ENCODE peak calls at places on chromosomes 16 and 17, in five cellular contexts. R is progenitor cell of endocrine pancreas; Q is fibroblast of pulmonary artery; D is CD8-positive, alpha-beta T cell; E is EL. N is an unnamed sample.

GRCh38 chr16:88454315-88455057 is 1.4 kb downstream of the ZFPM1 start:
- DNase-seq in R (no peak), Q (no peak), D (peak; percentile 53), E (peak; percentile 34), N (no peak)

GRCh38 chr16:85084841-85085535 is 27.3 kb downstream of the CIBAR2 start:
- DNase-seq in R (no peak), Q (no peak), D (no peak), E (no peak), N (no peak)

GRCh38 chr16:14409563-14409962 is 220.5 kb downstream of the PARN start:
- DNase-seq in R (no peak), Q (peak; percentile 88), D (no peak), E (peak; percentile 96), N (no peak)

GRCh38 chr16:86392751-86393150 is 117.6 kb upstream of the FOXF1 start:
- DNase-seq in R (no peak), Q (no peak), D (no peak), E (peak; percentile 73), N (no peak)

GRCh38 chr17:37177234-37177633 is 198.6 kb upstream of the C17orf78 start:
- DNase-seq in R (no peak), Q (no peak), D (no peak), E (no peak), N (no peak)

GRCh38 chr17:74632196-74632540 is 8.6 kb upstream of the CD300E start:
- DNase-seq in R (no peak), Q (no peak), D (no peak), E (no peak), N (no peak)

GRCh38 chr17:20996724-20997615 is 45.8 kb downstream of the USP22 start:
- DNase-seq in R (no peak), Q (no peak), D (no peak), E (no peak), N (no peak)

GRCh38 chr16:56356276-56357241 is 68.8 kb downstream of the AMFR start:
- DNase-seq in R (peak; percentile 69), Q (peak; percentile 89), D (peak; percentile 55), E (peak; percentile 87), N (peak; percentile 87)

GRCh38 chr17:2170023-2170422 is 115.1 kb downstream of the HIC1 start:
- DNase-seq in R (no peak), Q (no peak), D (no peak), E (no peak), N (peak; percentile 31)

GRCh38 chr17:43588664-43589435 is 42.7 kb upstream of the ETV4 start:
- DNase-seq in R (no peak), Q (no peak), D (no peak), E (no peak), N (no peak)

GRCh38 chr17:18184143-18185007 is 747 bp downstream of the ALKBH5 start:
- DNase-seq in R (no peak), Q (peak; percentile 33), D (peak; percentile 89), E (peak; percentile 51), N (peak; percentile 73)

GRCh38 chr17:48878920-48879898 is 13.4 kb upstream of the ATP5MC1 start:
- DNase-seq in R (peak; percentile 14), Q (peak; percentile 83), D (peak; percentile 66), E (peak; percentile 68), N (peak; percentile 61)

GRCh38 chr17:19019041-19019941 is 14.7 kb upstream of the FAM83G start:
- DNase-seq in R (no peak), Q (no peak), D (no peak), E (no peak), N (no peak)

GRCh38 chr16:12538667-12539081 is 265.0 kb downstream of the CPPED1 start:
- DNase-seq in R (no peak), Q (no peak), D (no peak), E (no peak), N (no peak)

GRCh38 chr17:43360376-43360738 is 38.4 kb upstream of the ARL4D start:
- DNase-seq in R (no peak), Q (peak; percentile 88), D (peak; percentile 88), E (no peak), N (peak; percentile 51)

GRCh38 chr16:19419691-19420060 is 2.0 kb downstream of the TMC5 start:
- DNase-seq in R (no peak), Q (no peak), D (no peak), E (peak; percentile 28), N (no peak)

GRCh38 chr17:80770881-80771611 is 220.6 kb upstream of the CHMP6 start:
- DNase-seq in R (no peak), Q (no peak), D (no peak), E (no peak), N (no peak)

GRCh38 chr17:50845260-50846147 is 10.1 kb downstream of the WFIKKN2 start:
- DNase-seq in R (no peak), Q (no peak), D (no peak), E (peak; percentile 65), N (no peak)

GRCh38 chr16:3482659-3483241 is 12.5 kb downstream of the C16orf90 start:
- DNase-seq in R (no peak), Q (no peak), D (no peak), E (no peak), N (no peak)

GRCh38 chr16:31458073-31458834 is 1.0 kb upstream of the ARMC5 start:
- DNase-seq in R (no peak), Q (peak; percentile 46), D (peak; percentile 80), E (peak; percentile 61), N (peak; percentile 52)

GRCh38 chr16:72722552-72722951 is 325.4 kb downstream of the ZFHX3 start:
- DNase-seq in R (no peak), Q (no peak), D (no peak), E (no peak), N (no peak)

GRCh38 chr16:27365142-27366089 is 36.6 kb upstream of the IL21R start:
- DNase-seq in R (no peak), Q (peak; percentile 29), D (no peak), E (peak; percentile 73), N (no peak)

GRCh38 chr16:76071690-76072089 is 205.5 kb upstream of the CNTNAP4 start:
- DNase-seq in R (no peak), Q (no peak), D (no peak), E (no peak), N (no peak)

GRCh38 chr16:2335286-2335895 is 5.1 kb downstream of the ABCA3 start:
- DNase-seq in R (no peak), Q (no peak), D (no peak), E (no peak), N (no peak)

GRCh38 chr17:68029512-68030215 is 5.9 kb upstream of the KPNA2 start:
- DNase-seq in R (no peak), Q (no peak), D (no peak), E (no peak), N (no peak)

GRCh38 chr17:82698974-82699442 is 510 bp upstream of the RAB40B start:
- DNase-seq in R (no peak), Q (peak; percentile 16), D (no peak), E (no peak), N (no peak)

GRCh38 chr16:50152386-50152806 is 710 bp upstream of the TENT4B start:
- DNase-seq in R (no peak), Q (peak; percentile 33), D (peak; percentile 80), E (peak; percentile 47), N (no peak)

GRCh38 chr17:12312692-12313091 is 292.0 kb downstream of the MAP2K4 start:
- DNase-seq in R (no peak), Q (no peak), D (no peak), E (no peak), N (no peak)

GRCh38 chr16:85822145-85822544 is 22.6 kb downstream of the COX4I1 start:
- DNase-seq in R (no peak), Q (no peak), D (no peak), E (no peak), N (no peak)

GRCh38 chr17:70642059-70642458 is 472.7 kb downstream of the KCNJ2 start:
- DNase-seq in R (no peak), Q (no peak), D (no peak), E (no peak), N (no peak)

GRCh38 chr16:71912483-71912882 is 17.2 kb downstream of the IST1 start:
- DNase-seq in R (no peak), Q (no peak), D (no peak), E (no peak), N (no peak)

GRCh38 chr16:85520853-85521736 is 92.0 kb upstream of the GSE1 start:
- DNase-seq in R (peak; percentile 58), Q (no peak), D (no peak), E (no peak), N (no peak)

GRCh38 chr16:83930730-83931500 is 22.1 kb upstream of the OSGIN1 start:
- DNase-seq in R (no peak), Q (no peak), D (no peak), E (no peak), N (no peak)

GRCh38 chr16:7452090-7452489 is 119.4 kb downstream of the RBFOX1 start:
- DNase-seq in R (no peak), Q (no peak), D (no peak), E (no peak), N (no peak)

GRCh38 chr17:34386925-34387550 is 24.0 kb upstream of the CCL1 start:
- DNase-seq in R (no peak), Q (peak; percentile 62), D (no peak), E (peak; percentile 45), N (no peak)

GRCh38 chr16:47574091-47575054 is 113.2 kb downstream of the PHKB start:
- DNase-seq in R (no peak), Q (peak; percentile 50), D (no peak), E (peak; percentile 37), N (peak; percentile 5)

GRCh38 chr16:51430716-51431369 is 279.8 kb upstream of the SALL1 start:
- DNase-seq in R (no peak), Q (no peak), D (no peak), E (no peak), N (no peak)

GRCh38 chr17:73526851-73527250 is 117.4 kb downstream of the SDK2 start:
- DNase-seq in R (no peak), Q (no peak), D (no peak), E (no peak), N (no peak)